ENCODE peak calls at places on chromosomes 12 and 14, in ten cellular contexts. One of them, this sample, is unnamed.

GRCh38 chr12:92973614-92974013 is 44.5 kb upstream of the EEA1 start:
- DNase-seq in BE2C: no peak
- DNase-seq in AG09309: peak
- DNase-seq in M059J: peak
- DNase-seq in H7: no peak
- DNase-seq in GM23248: peak
- DNase-seq in activated CD4-positive, alpha-beta T cell treated with anti-CD3 and anti-CD28 coated beads for 1 hour: no peak
- DNase-seq in anterior cingulate cortex: no peak
- DNase-seq in HS-5: peak
- DNase-seq in glutamatergic neuron: no peak
- DNase-seq in this sample: peak

GRCh38 chr14:38931969-38932652 is 170.9 kb downstream of the SEC23A start:
- DNase-seq in BE2C: no peak
- DNase-seq in AG09309: no peak
- DNase-seq in M059J: no peak
- DNase-seq in H7: no peak
- DNase-seq in GM23248: no peak
- DNase-seq in activated CD4-positive, alpha-beta T cell treated with anti-CD3 and anti-CD28 coated beads for 1 hour: no peak
- DNase-seq in anterior cingulate cortex: no peak
- DNase-seq in HS-5: no peak
- DNase-seq in glutamatergic neuron: no peak
- DNase-seq in this sample: no peak

GRCh38 chr12:122152754-122153153 is 21.3 kb downstream of the IL31 start:
- DNase-seq in BE2C: no peak
- DNase-seq in AG09309: no peak
- DNase-seq in M059J: no peak
- DNase-seq in H7: no peak
- DNase-seq in GM23248: no peak
- DNase-seq in activated CD4-positive, alpha-beta T cell treated with anti-CD3 and anti-CD28 coated beads for 1 hour: no peak
- DNase-seq in anterior cingulate cortex: peak
- DNase-seq in HS-5: no peak
- DNase-seq in glutamatergic neuron: no peak
- DNase-seq in this sample: no peak

GRCh38 chr12:126784328-126784921 is 1482.5 kb upstream of the TMEM132C start:
- DNase-seq in BE2C: no peak
- DNase-seq in AG09309: peak
- DNase-seq in M059J: peak
- DNase-seq in H7: peak
- DNase-seq in GM23248: peak
- DNase-seq in activated CD4-positive, alpha-beta T cell treated with anti-CD3 and anti-CD28 coated beads for 1 hour: no peak
- DNase-seq in anterior cingulate cortex: no peak
- DNase-seq in HS-5: peak
- DNase-seq in glutamatergic neuron: peak
- DNase-seq in this sample: peak

GRCh38 chr14:38250316-38250715 is 5.6 kb downstream of the CLEC14A start:
- DNase-seq in BE2C: no peak
- DNase-seq in AG09309: no peak
- DNase-seq in M059J: no peak
- DNase-seq in H7: no peak
- DNase-seq in GM23248: no peak
- DNase-seq in activated CD4-positive, alpha-beta T cell treated with anti-CD3 and anti-CD28 coated beads for 1 hour: no peak
- DNase-seq in anterior cingulate cortex: no peak
- DNase-seq in HS-5: no peak
- DNase-seq in glutamatergic neuron: no peak
- DNase-seq in this sample: no peak

GRCh38 chr12:103547929-103548328 is 39.1 kb upstream of the STAB2 start:
- DNase-seq in BE2C: peak
- DNase-seq in AG09309: no peak
- DNase-seq in M059J: no peak
- DNase-seq in H7: peak
- DNase-seq in GM23248: no peak
- DNase-seq in activated CD4-positive, alpha-beta T cell treated with anti-CD3 and anti-CD28 coated beads for 1 hour: no peak
- DNase-seq in anterior cingulate cortex: no peak
- DNase-seq in HS-5: no peak
- DNase-seq in glutamatergic neuron: no peak
- DNase-seq in this sample: no peak

GRCh38 chr12:104458645-104459555 is 2.2 kb downstream of the CHST11 start:
- DNase-seq in BE2C: peak
- DNase-seq in AG09309: no peak
- DNase-seq in M059J: peak
- DNase-seq in H7: peak
- DNase-seq in GM23248: peak
- DNase-seq in activated CD4-positive, alpha-beta T cell treated with anti-CD3 and anti-CD28 coated beads for 1 hour: no peak
- DNase-seq in anterior cingulate cortex: no peak
- DNase-seq in HS-5: no peak
- DNase-seq in glutamatergic neuron: no peak
- DNase-seq in this sample: peak

GRCh38 chr12:113476093-113476986 is 4.7 kb upstream of the LHX5 start:
- DNase-seq in BE2C: no peak
- DNase-seq in AG09309: no peak
- DNase-seq in M059J: no peak
- DNase-seq in H7: peak
- DNase-seq in GM23248: no peak
- DNase-seq in activated CD4-positive, alpha-beta T cell treated with anti-CD3 and anti-CD28 coated beads for 1 hour: no peak
- DNase-seq in anterior cingulate cortex: no peak
- DNase-seq in HS-5: no peak
- DNase-seq in glutamatergic neuron: peak
- DNase-seq in this sample: no peak

GRCh38 chr14:89827260-89827659 is 127.3 kb downstream of the EFCAB11 start:
- DNase-seq in BE2C: no peak
- DNase-seq in AG09309: no peak
- DNase-seq in M059J: no peak
- DNase-seq in H7: no peak
- DNase-seq in GM23248: no peak
- DNase-seq in activated CD4-positive, alpha-beta T cell treated with anti-CD3 and anti-CD28 coated beads for 1 hour: no peak
- DNase-seq in anterior cingulate cortex: no peak
- DNase-seq in HS-5: no peak
- DNase-seq in glutamatergic neuron: no peak
- DNase-seq in this sample: no peak

GRCh38 chr12:64782181-64782580 is 23.0 kb upstream of the GNS start:
- DNase-seq in BE2C: no peak
- DNase-seq in AG09309: no peak
- DNase-seq in M059J: no peak
- DNase-seq in H7: no peak
- DNase-seq in GM23248: no peak
- DNase-seq in activated CD4-positive, alpha-beta T cell treated with anti-CD3 and anti-CD28 coated beads for 1 hour: no peak
- DNase-seq in anterior cingulate cortex: no peak
- DNase-seq in HS-5: no peak
- DNase-seq in glutamatergic neuron: no peak
- DNase-seq in this sample: no peak

GRCh38 chr12:131910302-131911110 is 16.1 kb downstream of the ULK1 start:
- DNase-seq in BE2C: peak
- DNase-seq in AG09309: no peak
- DNase-seq in M059J: no peak
- DNase-seq in H7: peak
- DNase-seq in GM23248: no peak
- DNase-seq in activated CD4-positive, alpha-beta T cell treated with anti-CD3 and anti-CD28 coated beads for 1 hour: no peak
- DNase-seq in anterior cingulate cortex: no peak
- DNase-seq in HS-5: no peak
- DNase-seq in glutamatergic neuron: no peak
- DNase-seq in this sample: no peak

GRCh38 chr12:95243497-95244183 is 26.0 kb downstream of the VEZT start:
- DNase-seq in BE2C: no peak
- DNase-seq in AG09309: no peak
- DNase-seq in M059J: no peak
- DNase-seq in H7: no peak
- DNase-seq in GM23248: no peak
- DNase-seq in activated CD4-positive, alpha-beta T cell treated with anti-CD3 and anti-CD28 coated beads for 1 hour: no peak
- DNase-seq in anterior cingulate cortex: no peak
- DNase-seq in HS-5: no peak
- DNase-seq in glutamatergic neuron: no peak
- DNase-seq in this sample: no peak

GRCh38 chr12:120928864-120929652 is 24.9 kb upstream of the SPPL3 start:
- DNase-seq in BE2C: no peak
- DNase-seq in AG09309: no peak
- DNase-seq in M059J: no peak
- DNase-seq in H7: no peak
- DNase-seq in GM23248: no peak
- DNase-seq in activated CD4-positive, alpha-beta T cell treated with anti-CD3 and anti-CD28 coated beads for 1 hour: no peak
- DNase-seq in anterior cingulate cortex: no peak
- DNase-seq in HS-5: no peak
- DNase-seq in glutamatergic neuron: no peak
- DNase-seq in this sample: no peak

GRCh38 chr14:76115010-76115422 is 36.7 kb upstream of the GPATCH2L start:
- DNase-seq in BE2C: no peak
- DNase-seq in AG09309: no peak
- DNase-seq in M059J: no peak
- DNase-seq in H7: peak
- DNase-seq in GM23248: peak
- DNase-seq in activated CD4-positive, alpha-beta T cell treated with anti-CD3 and anti-CD28 coated beads for 1 hour: no peak
- DNase-seq in anterior cingulate cortex: no peak
- DNase-seq in HS-5: no peak
- DNase-seq in glutamatergic neuron: no peak
- DNase-seq in this sample: peak

GRCh38 chr14:22086149-22086548 is 412.5 kb upstream of the OR4E1 start:
- DNase-seq in BE2C: no peak
- DNase-seq in AG09309: no peak
- DNase-seq in M059J: no peak
- DNase-seq in H7: no peak
- DNase-seq in GM23248: no peak
- DNase-seq in activated CD4-positive, alpha-beta T cell treated with anti-CD3 and anti-CD28 coated beads for 1 hour: no peak
- DNase-seq in anterior cingulate cortex: no peak
- DNase-seq in HS-5: no peak
- DNase-seq in glutamatergic neuron: no peak
- DNase-seq in this sample: no peak

GRCh38 chr12:64968989-64969819 is 144.8 kb downstream of the TBC1D30 start:
- DNase-seq in BE2C: no peak
- DNase-seq in AG09309: peak
- DNase-seq in M059J: no peak
- DNase-seq in H7: no peak
- DNase-seq in GM23248: peak
- DNase-seq in activated CD4-positive, alpha-beta T cell treated with anti-CD3 and anti-CD28 coated beads for 1 hour: no peak
- DNase-seq in anterior cingulate cortex: no peak
- DNase-seq in HS-5: peak
- DNase-seq in glutamatergic neuron: no peak
- DNase-seq in this sample: peak

GRCh38 chr12:14771651-14772137 is 31.6 kb downstream of the WBP11 start:
- DNase-seq in BE2C: no peak
- DNase-seq in AG09309: no peak
- DNase-seq in M059J: peak
- DNase-seq in H7: peak
- DNase-seq in GM23248: peak
- DNase-seq in activated CD4-positive, alpha-beta T cell treated with anti-CD3 and anti-CD28 coated beads for 1 hour: peak
- DNase-seq in anterior cingulate cortex: no peak
- DNase-seq in HS-5: no peak
- DNase-seq in glutamatergic neuron: no peak
- DNase-seq in this sample: no peak

GRCh38 chr14:69648480-69649414 is 37.4 kb downstream of the SUSD6 start:
- DNase-seq in BE2C: no peak
- DNase-seq in AG09309: no peak
- DNase-seq in M059J: peak
- DNase-seq in H7: no peak
- DNase-seq in GM23248: peak
- DNase-seq in activated CD4-positive, alpha-beta T cell treated with anti-CD3 and anti-CD28 coated beads for 1 hour: no peak
- DNase-seq in anterior cingulate cortex: no peak
- DNase-seq in HS-5: no peak
- DNase-seq in glutamatergic neuron: no peak
- DNase-seq in this sample: peak

GRCh38 chr14:93536945-93537344 is 106.2 kb downstream of the UNC79 start:
- DNase-seq in BE2C: peak
- DNase-seq in AG09309: no peak
- DNase-seq in M059J: peak
- DNase-seq in H7: peak
- DNase-seq in GM23248: peak
- DNase-seq in activated CD4-positive, alpha-beta T cell treated with anti-CD3 and anti-CD28 coated beads for 1 hour: no peak
- DNase-seq in anterior cingulate cortex: no peak
- DNase-seq in HS-5: no peak
- DNase-seq in glutamatergic neuron: no peak
- DNase-seq in this sample: no peak

GRCh38 chr12:67388331-67389163 is 119.4 kb downstream of the CAND1 start:
- DNase-seq in BE2C: no peak
- DNase-seq in AG09309: no peak
- DNase-seq in M059J: no peak
- DNase-seq in H7: peak
- DNase-seq in GM23248: no peak
- DNase-seq in activated CD4-positive, alpha-beta T cell treated with anti-CD3 and anti-CD28 coated beads for 1 hour: no peak
- DNase-seq in anterior cingulate cortex: no peak
- DNase-seq in HS-5: no peak
- DNase-seq in glutamatergic neuron: peak
- DNase-seq in this sample: no peak

GRCh38 chr14:24840204-24840893 is 206.4 kb upstream of the GZMB start:
- DNase-seq in BE2C: no peak
- DNase-seq in AG09309: no peak
- DNase-seq in M059J: no peak
- DNase-seq in H7: no peak
- DNase-seq in GM23248: no peak
- DNase-seq in activated CD4-positive, alpha-beta T cell treated with anti-CD3 and anti-CD28 coated beads for 1 hour: no peak
- DNase-seq in anterior cingulate cortex: no peak
- DNase-seq in HS-5: no peak
- DNase-seq in glutamatergic neuron: no peak
- DNase-seq in this sample: peak

GRCh38 chr12:66149702-66150398 is 19.3 kb upstream of the LLPH start:
- DNase-seq in BE2C: no peak
- DNase-seq in AG09309: no peak
- DNase-seq in M059J: no peak
- DNase-seq in H7: no peak
- DNase-seq in GM23248: no peak
- DNase-seq in activated CD4-positive, alpha-beta T cell treated with anti-CD3 and anti-CD28 coated beads for 1 hour: no peak
- DNase-seq in anterior cingulate cortex: no peak
- DNase-seq in HS-5: no peak
- DNase-seq in glutamatergic neuron: no peak
- DNase-seq in this sample: peak

GRCh38 chr12:32885831-32886230 is 10.7 kb downstream of the PKP2 start:
- DNase-seq in BE2C: no peak
- DNase-seq in AG09309: no peak
- DNase-seq in M059J: no peak
- DNase-seq in H7: no peak
- DNase-seq in GM23248: no peak
- DNase-seq in activated CD4-positive, alpha-beta T cell treated with anti-CD3 and anti-CD28 coated beads for 1 hour: no peak
- DNase-seq in anterior cingulate cortex: no peak
- DNase-seq in HS-5: no peak
- DNase-seq in glutamatergic neuron: no peak
- DNase-seq in this sample: no peak

GRCh38 chr14:80055912-80056801 is 155.1 kb downstream of the DIO2 start:
- DNase-seq in BE2C: peak
- DNase-seq in AG09309: no peak
- DNase-seq in M059J: peak
- DNase-seq in H7: peak
- DNase-seq in GM23248: peak
- DNase-seq in activated CD4-positive, alpha-beta T cell treated with anti-CD3 and anti-CD28 coated beads for 1 hour: no peak
- DNase-seq in anterior cingulate cortex: peak
- DNase-seq in HS-5: peak
- DNase-seq in glutamatergic neuron: peak
- DNase-seq in this sample: peak

GRCh38 chr12:127489055-127489454 is 777.9 kb upstream of the TMEM132C start:
- DNase-seq in BE2C: no peak
- DNase-seq in AG09309: no peak
- DNase-seq in M059J: no peak
- DNase-seq in H7: no peak
- DNase-seq in GM23248: no peak
- DNase-seq in activated CD4-positive, alpha-beta T cell treated with anti-CD3 and anti-CD28 coated beads for 1 hour: no peak
- DNase-seq in anterior cingulate cortex: no peak
- DNase-seq in HS-5: no peak
- DNase-seq in glutamatergic neuron: no peak
- DNase-seq in this sample: no peak

GRCh38 chr12:83318386-83318971 is 631.8 kb downstream of the TMTC2 start:
- DNase-seq in BE2C: peak
- DNase-seq in AG09309: no peak
- DNase-seq in M059J: no peak
- DNase-seq in H7: no peak
- DNase-seq in GM23248: peak
- DNase-seq in activated CD4-positive, alpha-beta T cell treated with anti-CD3 and anti-CD28 coated beads for 1 hour: no peak
- DNase-seq in anterior cingulate cortex: no peak
- DNase-seq in HS-5: no peak
- DNase-seq in glutamatergic neuron: no peak
- DNase-seq in this sample: peak

GRCh38 chr14:53209370-53209769 is 56.2 kb upstream of the DDHD1 start:
- DNase-seq in BE2C: no peak
- DNase-seq in AG09309: no peak
- DNase-seq in M059J: no peak
- DNase-seq in H7: no peak
- DNase-seq in GM23248: peak
- DNase-seq in activated CD4-positive, alpha-beta T cell treated with anti-CD3 and anti-CD28 coated beads for 1 hour: no peak
- DNase-seq in anterior cingulate cortex: no peak
- DNase-seq in HS-5: no peak
- DNase-seq in glutamatergic neuron: no peak
- DNase-seq in this sample: no peak

GRCh38 chr14:95507174-95507573 is 9.3 kb downstream of the SYNE3 start:
- DNase-seq in BE2C: peak
- DNase-seq in AG09309: peak
- DNase-seq in M059J: peak
- DNase-seq in H7: no peak
- DNase-seq in GM23248: peak
- DNase-seq in activated CD4-positive, alpha-beta T cell treated with anti-CD3 and anti-CD28 coated beads for 1 hour: no peak
- DNase-seq in anterior cingulate cortex: peak
- DNase-seq in HS-5: no peak
- DNase-seq in glutamatergic neuron: no peak
- DNase-seq in this sample: peak